ENCODE peak calls at places on chromosomes 6 and 20, in five cellular contexts. One of them, this sample, is unnamed. For H3K4me1, the result is how much of the 10 kb centered on the place peaks cover.

GRCh38 chr6:24899647-24900325 is 36.0 kb downstream of the RIPOR2 start:
- DNase-seq in ascending aorta: no peak
- DNase-seq in kidney: no peak
- DNase-seq in Karpas-422: no peak
- DNase-seq in GM23248: no peak
- DNase-seq in this sample: no peak

GRCh38 chr20:34971873-34972235 is 16.2 kb downstream of the MYH7B start:
- DNase-seq in Karpas-422: no peak
- DNase-seq in ascending aorta: no peak
- DNase-seq in kidney: no peak
- DNase-seq in GM23248: no peak
- DNase-seq in this sample: no peak

GRCh38 chr20:45993197-45993951 is 15.3 kb upstream of the MMP9 start:
- DNase-seq in Karpas-422: no peak
- DNase-seq in kidney: peak
- DNase-seq in GM23248: peak
- DNase-seq in ascending aorta: no peak
- DNase-seq in this sample: no peak

GRCh38 chr6:143158113-143158581 is 97.5 kb downstream of the AIG1 start:
- DNase-seq in Karpas-422: no peak
- DNase-seq in GM23248: peak
- DNase-seq in ascending aorta: no peak
- DNase-seq in kidney: no peak
- DNase-seq in this sample: no peak

GRCh38 chr20:61757678-61758555 is 307.8 kb downstream of the TAF4 start:
- DNase-seq in Karpas-422: no peak
- DNase-seq in kidney: peak
- DNase-seq in ascending aorta: no peak
- DNase-seq in GM23248: peak
- DNase-seq in this sample: no peak

GRCh38 chr6:90175627-90176538 is 120.8 kb downstream of the BACH2 start:
- DNase-seq in GM23248: no peak
- DNase-seq in ascending aorta: peak
- DNase-seq in Karpas-422: no peak
- DNase-seq in kidney: no peak
- DNase-seq in this sample: no peak

GRCh38 chr6:21024621-21025020 is 490.4 kb downstream of the CDKAL1 start:
- DNase-seq in GM23248: no peak
- DNase-seq in ascending aorta: no peak
- DNase-seq in kidney: no peak
- DNase-seq in Karpas-422: no peak
- DNase-seq in this sample: no peak

GRCh38 chr6:150026976-150027805 is 1.9 kb upstream of the RAET1L start:
- DNase-seq in kidney: no peak
- DNase-seq in ascending aorta: no peak
- DNase-seq in Karpas-422: no peak
- DNase-seq in GM23248: no peak
- DNase-seq in this sample: no peak

GRCh38 chr6:159633196-159633595 is 59.8 kb downstream of the SOD2 start:
- DNase-seq in GM23248: peak
- DNase-seq in Karpas-422: peak
- DNase-seq in kidney: no peak
- DNase-seq in ascending aorta: no peak
- DNase-seq in this sample: no peak

GRCh38 chr20:51934301-51935002 is 132.1 kb upstream of the SALL4 start:
- DNase-seq in kidney: no peak
- DNase-seq in GM23248: peak
- DNase-seq in ascending aorta: no peak
- DNase-seq in Karpas-422: no peak
- DNase-seq in this sample: no peak

GRCh38 chr6:131063764-131064272 is 773 bp upstream of the EPB41L2 start:
- DNase-seq in Karpas-422: peak
- DNase-seq in kidney: no peak
- DNase-seq in ascending aorta: no peak
- DNase-seq in GM23248: peak
- DNase-seq in this sample: no peak

GRCh38 chr6:133939778-133940667 is 13.0 kb upstream of the TBPL1 start:
- DNase-seq in GM23248: no peak
- DNase-seq in ascending aorta: no peak
- DNase-seq in kidney: no peak
- DNase-seq in Karpas-422: peak
- DNase-seq in this sample: no peak

GRCh38 chr20:17226410-17227198 is at the start of gene PCSK2:
- DNase-seq in GM23248: peak
- DNase-seq in kidney: peak
- DNase-seq in Karpas-422: no peak
- DNase-seq in ascending aorta: no peak
- DNase-seq in this sample: peak

GRCh38 chr20:35316086-35316485 is 23.9 kb upstream of the FAM83C start:
- DNase-seq in Karpas-422: no peak
- DNase-seq in kidney: no peak
- DNase-seq in GM23248: no peak
- DNase-seq in ascending aorta: no peak
- DNase-seq in this sample: no peak

GRCh38 chr6:137415127-137415833 is 78.9 kb downstream of the OLIG3 start:
- DNase-seq in Karpas-422: peak
- DNase-seq in GM23248: peak
- DNase-seq in kidney: no peak
- DNase-seq in ascending aorta: no peak
- DNase-seq in this sample: peak

GRCh38 chr20:53935353-53936084 is 134.9 kb downstream of the BCAS1 start:
- DNase-seq in GM23248: no peak
- DNase-seq in kidney: no peak
- DNase-seq in Karpas-422: no peak
- DNase-seq in ascending aorta: no peak
- DNase-seq in this sample: no peak
- H3K4me3 ChIP-seq in GM23248: no peak
- H3K4me3 ChIP-seq in kidney: no peak
- H3K4me3 ChIP-seq in Karpas-422: no peak
- H3K4me3 ChIP-seq in ascending aorta: no peak
- H3K4me3 ChIP-seq in this sample: no peak

GRCh38 chr6:128517124-128517523 is 3.3 kb downstream of the PTPRK start:
- DNase-seq in ascending aorta: no peak
- DNase-seq in Karpas-422: no peak
- DNase-seq in GM23248: no peak
- DNase-seq in kidney: no peak
- DNase-seq in this sample: no peak
- H3K4me1 ChIP-seq in ascending aorta: under half
- H3K4me1 ChIP-seq in Karpas-422: under half
- H3K4me1 ChIP-seq in GM23248: under half
- H3K4me1 ChIP-seq in kidney: under half
- H3K4me1 ChIP-seq in this sample: under half

GRCh38 chr20:63739129-63740069 is at the start of gene SLC2A4RG:
- DNase-seq in GM23248: peak
- DNase-seq in kidney: peak
- DNase-seq in ascending aorta: no peak
- DNase-seq in Karpas-422: peak
- DNase-seq in this sample: peak

GRCh38 chr20:63741354-63741675 is 1.7 kb downstream of the SLC2A4RG start:
- DNase-seq in kidney: no peak
- DNase-seq in Karpas-422: no peak
- DNase-seq in ascending aorta: no peak
- DNase-seq in GM23248: no peak
- DNase-seq in this sample: no peak

GRCh38 chr20:63740070-63740500 is 509 bp downstream of the SLC2A4RG start:
- DNase-seq in kidney: peak
- DNase-seq in GM23248: peak
- DNase-seq in Karpas-422: peak
- DNase-seq in ascending aorta: no peak
- DNase-seq in this sample: no peak

GRCh38 chr20:63741676-63742380 is 2.3 kb downstream of the SLC2A4RG start:
- DNase-seq in Karpas-422: no peak
- DNase-seq in GM23248: no peak
- DNase-seq in ascending aorta: no peak
- DNase-seq in kidney: peak
- DNase-seq in this sample: no peak

DNA sequence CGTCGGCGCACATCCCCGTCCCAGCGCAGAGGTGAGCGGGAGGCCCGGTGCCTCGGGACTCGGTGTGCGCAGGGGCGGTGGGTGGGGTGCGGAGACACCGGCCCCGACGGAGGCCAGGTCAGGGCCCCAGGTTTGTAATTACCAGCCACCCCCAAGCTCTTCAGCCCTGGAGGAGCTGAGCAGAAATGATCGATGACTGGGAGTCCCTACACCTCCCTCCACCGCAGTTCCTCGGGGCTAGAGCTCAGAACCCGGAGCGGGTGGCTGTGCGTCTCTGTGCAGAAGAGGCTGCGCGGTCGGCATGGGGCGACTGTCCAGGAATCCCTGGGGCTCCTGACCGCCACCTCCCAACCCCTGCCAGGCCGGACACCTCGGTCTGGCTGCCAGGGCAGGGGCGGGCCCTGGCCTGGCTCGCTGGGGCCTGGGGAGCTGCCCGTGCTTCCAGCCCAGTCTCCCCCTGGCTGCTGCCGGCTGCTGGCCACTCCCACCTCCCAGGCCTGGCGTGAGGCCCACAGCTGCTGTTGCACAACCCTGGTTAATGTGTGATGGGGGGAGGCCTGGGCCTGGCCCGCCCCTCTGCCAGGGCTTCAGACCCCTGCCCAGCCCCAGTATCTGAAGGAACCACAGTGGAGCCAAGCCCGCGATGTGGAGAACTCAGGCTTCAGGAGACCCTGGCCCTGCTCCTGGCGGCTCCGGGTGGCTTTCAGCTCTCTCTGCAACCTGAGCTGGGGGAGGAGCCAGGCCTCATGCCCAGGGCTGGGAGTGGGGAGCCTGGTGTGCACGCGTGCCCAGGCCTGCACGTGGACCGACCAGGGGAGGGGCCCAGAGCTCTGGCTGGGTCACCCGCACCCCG is 1.2 kb downstream of the SLC2A4RG start:
- DNase-seq in kidney: peak
- DNase-seq in ascending aorta: peak
- DNase-seq in GM23248: peak
- DNase-seq in Karpas-422: peak
- DNase-seq in this sample: peak
- H3K27ac ChIP-seq in kidney: peak
- H3K27ac ChIP-seq in ascending aorta: peak
- H3K27ac ChIP-seq in GM23248: peak
- H3K27ac ChIP-seq in Karpas-422: no peak
- H3K27ac ChIP-seq in this sample: peak

GRCh38 chr6:166934174-166934573 is 22.2 kb downstream of the RNASET2 start:
- DNase-seq in Karpas-422: no peak
- DNase-seq in kidney: no peak
- DNase-seq in ascending aorta: no peak
- DNase-seq in GM23248: no peak
- DNase-seq in this sample: no peak

GRCh38 chr6:166933396-166933795 is 23.0 kb downstream of the RNASET2 start:
- DNase-seq in kidney: no peak
- DNase-seq in ascending aorta: no peak
- DNase-seq in GM23248: no peak
- DNase-seq in Karpas-422: no peak
- DNase-seq in this sample: no peak

GRCh38 chr6:166931426-166931970 is 24.9 kb downstream of the RNASET2 start:
- DNase-seq in ascending aorta: no peak
- DNase-seq in Karpas-422: no peak
- DNase-seq in kidney: no peak
- DNase-seq in GM23248: no peak
- DNase-seq in this sample: no peak

GRCh38 chr6:166932116-166932515 is 24.2 kb downstream of the RNASET2 start:
- DNase-seq in Karpas-422: no peak
- DNase-seq in ascending aorta: no peak
- DNase-seq in kidney: no peak
- DNase-seq in GM23248: no peak
- DNase-seq in this sample: no peak

DNA sequence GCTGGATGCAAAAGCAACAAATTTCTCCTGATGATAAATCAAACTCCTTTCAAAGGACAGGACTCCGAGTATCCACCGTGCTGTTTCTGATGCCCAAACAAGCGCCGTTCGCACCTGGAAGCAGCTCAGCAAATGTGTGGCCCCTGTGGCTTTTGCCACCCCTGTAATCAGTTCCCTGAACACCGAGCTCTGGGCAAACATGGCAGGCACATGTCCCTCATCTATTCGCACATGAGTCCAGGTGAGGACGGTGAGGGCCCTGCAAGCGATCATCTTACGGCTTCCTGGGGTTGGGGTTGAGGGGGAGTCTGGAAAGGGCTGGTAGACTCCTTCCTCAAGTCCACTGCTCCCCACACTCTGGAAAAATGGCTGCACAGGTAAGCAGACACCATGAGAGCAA is 23.7 kb downstream of the RNASET2 start:
- DNase-seq in ascending aorta: no peak
- DNase-seq in kidney: no peak
- DNase-seq in Karpas-422: no peak
- DNase-seq in GM23248: no peak
- DNase-seq in this sample: no peak
- H3K4me3 ChIP-seq in ascending aorta: no peak
- H3K4me3 ChIP-seq in kidney: no peak
- H3K4me3 ChIP-seq in Karpas-422: no peak
- H3K4me3 ChIP-seq in GM23248: no peak
- H3K4me3 ChIP-seq in this sample: no peak

This sample was measured in lung.